ENCODE peak calls at places on chromosomes 16 and 17, in six cellular contexts. P is effector memory CD8-positive, alpha-beta T cell; O is CD8-positive, alpha-beta memory T cell; L is central memory CD4-positive, alpha-beta T cell; G is stimulated activated CD4-positive, alpha-beta T cell treated with anti-CD3 and anti-CD28 coated beads, Interleukin-4, amount 100 ng/mL, for 48 hours; W is endodermal cell. I is an unnamed sample.
A peak's percentile ranks its signal among the peaks of the same experiment; 100 is the strongest.

GRCh38 chr16:11833951-11834695 is 17.2 kb downstream of the RSL1D1 start:
- DNase-seq in O (no peak), W (no peak), G (no peak), P (no peak), L (no peak), I (no peak)

GRCh38 chr16:28927815-28928214 is 2.8 kb upstream of the RABEP2 start:
- DNase-seq in L (no peak), G (no peak), P (no peak), W (no peak), O (no peak), I (no peak)

GRCh38 chr17:60077226-60077625 is 1.5 kb downstream of the HEATR6 start:
- DNase-seq in G (no peak), W (no peak), O (no peak), L (no peak), P (no peak), I (no peak)

GRCh38 chr16:66740010-66740409 is 11.4 kb downstream of the DYNC1LI2 start:
- DNase-seq in P (peak; percentile 26), G (peak; percentile 20), O (peak; percentile 19), W (peak; percentile 77), L (no peak), I (no peak)

GRCh38 chr17:37160940-37161339 is 212.2 kb downstream of the AATF start:
- DNase-seq in O (no peak), P (no peak), W (no peak), L (no peak), G (no peak), I (no peak)

GRCh38 chr17:46194393-46195216 is 1.4 kb upstream of the KANSL1 start:
- DNase-seq in G (peak; percentile 39), P (peak; percentile 66), W (no peak), O (peak; percentile 44), L (peak; percentile 91), I (peak; percentile 86)

GRCh38 chr16:28212532-28212873 is 738 bp upstream of the XPO6 start:
- DNase-seq in P (no peak), O (no peak), W (peak; percentile 73), L (no peak), G (no peak), I (no peak)

GRCh38 chr16:89656435-89657121 is 930 bp downstream of the CHMP1A start:
- DNase-seq in W (peak; percentile 34), L (no peak), P (no peak), O (no peak), G (no peak), I (no peak)

GRCh38 chr17:75041656-75042280 is 5.0 kb downstream of the ATP5PD start:
- DNase-seq in G (no peak), O (no peak), L (no peak), W (peak; percentile 86), P (no peak), I (no peak)

GRCh38 chr17:57997085-57997809 is 9.2 kb upstream of the VEZF1 start:
- DNase-seq in G (no peak), O (no peak), L (no peak), W (no peak), P (no peak), I (no peak)

GRCh38 chr17:43679911-43680310 is 18.2 kb upstream of the MEOX1 start:
- DNase-seq in W (no peak), G (no peak), O (no peak), P (no peak), L (no peak), I (no peak)

GRCh38 chr17:79930077-79930785 is 91.0 kb upstream of the CBX4 start:
- DNase-seq in L (no peak), G (no peak), O (no peak), P (no peak), W (peak; percentile 80), I (no peak)

GRCh38 chr17:78998311-78999055 is 11.1 kb downstream of the CANT1 start:
- DNase-seq in O (no peak), W (peak; percentile 42), L (no peak), P (no peak), G (no peak), I (no peak)

GRCh38 chr16:15825750-15826305 is 31.0 kb downstream of the MYH11 start:
- DNase-seq in O (no peak), L (no peak), P (no peak), G (no peak), W (no peak), I (no peak)